ENCODE peak calls at places on chromosomes 13 and 19, in four cellular contexts. N, Y, X and O are unnamed samples.

GRCh38 chr19:27793644-27794443 is 1419.1 kb downstream of the UQCRFS1 start:
- DNase-seq in Y (peak), X (peak), N (peak), O (peak)

GRCh38 chr13:39787086-39787487 is 131.6 kb downstream of the COG6 start:
- DNase-seq in N (no peak), X (no peak), Y (no peak), O (no peak)

GRCh38 chr13:50361282-50361681 is 346.0 kb downstream of the KCNRG start:
- DNase-seq in Y (no peak), X (no peak), N (no peak), O (no peak)

GRCh38 chr19:48926909-48927308 is 6.6 kb upstream of the DHDH start:
- DNase-seq in N (peak), Y (no peak), X (peak), O (peak)

GRCh38 chr19:41626278-41626677 is 596 bp downstream of the CEACAM4 start:
- DNase-seq in X (no peak), N (no peak), Y (no peak), O (no peak)

GRCh38 chr19:29878973-29879654 is 62.9 kb upstream of the URI1 start:
- DNase-seq in Y (no peak), X (no peak), N (no peak), O (no peak)

GRCh38 chr13:37386276-37386675 is 212.3 kb downstream of the POSTN start:
- DNase-seq in X (no peak), Y (no peak), N (no peak), O (no peak)

GRCh38 chr13:38308736-38309135 is 40.9 kb upstream of the UFM1 start:
- DNase-seq in X (no peak), Y (no peak), N (no peak), O (no peak)

GRCh38 chr19:1590641-1591397 is 1.8 kb downstream of the MBD3 start:
- DNase-seq in Y (no peak), X (no peak), N (no peak), O (no peak)

GRCh38 chr13:114146629-114147028 is 14.2 kb upstream of the RASA3 start:
- DNase-seq in N (no peak), X (peak), Y (no peak), O (no peak)

GRCh38 chr13:49499889-49500660 is 4.3 kb downstream of the PHF11 start:
- DNase-seq in X (no peak), Y (no peak), N (no peak), O (no peak)

GRCh38 chr13:30049692-30050091 is 199.3 kb upstream of the UBL3 start:
- DNase-seq in Y (no peak), N (no peak), X (no peak), O (no peak)

GRCh38 chr19:47489072-47489914 is 5.3 kb upstream of the KPTN start:
- DNase-seq in Y (no peak), N (no peak), X (no peak), O (no peak)

GRCh38 chr13:98664047-98664446 is 87.1 kb upstream of the STK24 start:
- DNase-seq in Y (no peak), N (no peak), X (no peak), O (no peak)

GRCh38 chr13:78060966-78061365 is 142.3 kb upstream of the EDNRB start:
- DNase-seq in Y (no peak), X (no peak), N (no peak), O (no peak)

GRCh38 chr13:60326273-60326672 is 70.7 kb upstream of the TDRD3 start:
- DNase-seq in Y (no peak), N (no peak), X (no peak), O (no peak)